ENCODE peak calls at places on chromosomes 3 and 15, in eight cellular contexts. T, S, G, K, Z, L, N and A are unnamed samples.
A peak's percentile ranks its signal among the peaks of the same experiment; 100 is the strongest.

GRCh38 chr3:17411157-17411877 is 331.1 kb downstream of the TBC1D5 start:
- DNase-seq in T (no peak), S (no peak), G (no peak), K (no peak), Z (peak; percentile 16), L (no peak), N (no peak), A (no peak)

GRCh38 chr15:33789141-33789540 is 179.2 kb upstream of the CHRM5 start:
- DNase-seq in T (no peak), S (peak; percentile 66), G (no peak), K (peak; percentile 49), Z (peak; percentile 32), L (no peak), N (no peak), A (no peak)

GRCh38 chr15:43118276-43118675 is 12.4 kb upstream of the UBR1 start:
- DNase-seq in T (no peak), S (peak; percentile 58), G (no peak), K (no peak), Z (no peak), L (no peak), N (no peak), A (no peak)

GRCh38 chr15:100726070-100726420 is 123.7 kb downstream of the ASB7 start:
- DNase-seq in T (peak; percentile 11), S (no peak), G (no peak), K (no peak), Z (no peak), L (peak; percentile 47), N (no peak), A (no peak)

GRCh38 chr15:41465822-41466421 is 27.8 kb upstream of the ITPKA start:
- DNase-seq in T (no peak), S (peak; percentile 60), G (no peak), K (peak; percentile 70), Z (peak; percentile 82), L (no peak), N (no peak), A (no peak)

GRCh38 chr15:90956551-90957104 is 1.9 kb downstream of the RCCD1 start:
- DNase-seq in T (peak; percentile 49), S (peak; percentile 78), G (peak; percentile 89), K (peak; percentile 81), Z (peak; percentile 74), L (peak; percentile 95), N (peak; percentile 58), A (peak; percentile 85)

GRCh38 chr3:47410801-47411646 is 30.2 kb downstream of the PTPN23 start:
- DNase-seq in T (no peak), S (no peak), G (no peak), K (no peak), Z (no peak), L (peak; percentile 79), N (no peak), A (no peak)

GRCh38 chr15:59174846-59175831 is 31.5 kb upstream of the LDHAL6B start:
- DNase-seq in T (peak; percentile 64), S (peak; percentile 79), G (peak; percentile 49), K (peak; percentile 81), Z (peak; percentile 87), L (peak; percentile 94), N (peak; percentile 18), A (no peak)

GRCh38 chr15:38883987-38884386 is 319.4 kb upstream of the RASGRP1 start:
- DNase-seq in T (no peak), S (no peak), G (no peak), K (peak; percentile 58), Z (peak; percentile 44), L (no peak), N (no peak), A (no peak)

GRCh38 chr15:36040173-36040572 is 494.2 kb upstream of the DPH6 start:
- DNase-seq in T (no peak), S (no peak), G (no peak), K (no peak), Z (no peak), L (no peak), N (no peak), A (no peak)

GRCh38 chr3:170542704-170543103 is 43.2 kb downstream of the SLC7A14 start:
- DNase-seq in T (no peak), S (peak; percentile 8), G (no peak), K (peak; percentile 55), Z (no peak), L (no peak), N (no peak), A (no peak)

GRCh38 chr15:65275728-65276126 is 11.0 kb downstream of the PARP16 start:
- DNase-seq in T (no peak), S (peak; percentile 45), G (no peak), K (peak; percentile 45), Z (peak; percentile 11), L (no peak), N (no peak), A (no peak)

GRCh38 chr3:103976931-103977339 is 1389.8 kb upstream of the ALCAM start:
- DNase-seq in T (no peak), S (no peak), G (no peak), K (no peak), Z (no peak), L (no peak), N (no peak), A (no peak)

GRCh38 chr3:10242182-10243065 is 5.8 kb upstream of the TATDN2 start:
- DNase-seq in T (peak; percentile 24), S (peak; percentile 75), G (no peak), K (peak; percentile 62), Z (peak; percentile 31), L (no peak), N (peak; percentile 36), A (no peak)

GRCh38 chr3:99907959-99908544 is 90.4 kb downstream of the CMSS1 start:
- DNase-seq in T (no peak), S (no peak), G (no peak), K (no peak), Z (no peak), L (no peak), N (no peak), A (no peak)

GRCh38 chr3:82240322-82240721 is 478.9 kb upstream of the GBE1 start:
- DNase-seq in T (no peak), S (no peak), G (no peak), K (no peak), Z (no peak), L (no peak), N (no peak), A (no peak)

GRCh38 chr3:150061288-150062018 is 90.8 kb upstream of the PFN2 start:
- DNase-seq in T (no peak), S (no peak), G (no peak), K (no peak), Z (no peak), L (no peak), N (no peak), A (no peak)

GRCh38 chr3:185936814-185937688 is 763 bp downstream of the TRA2B start:
- DNase-seq in T (peak; percentile 87), S (peak; percentile 89), G (peak; percentile 94), K (peak; percentile 91), Z (peak; percentile 91), L (peak; percentile 95), N (peak; percentile 78), A (peak; percentile 89)

GRCh38 chr3:184042617-184043016 is 10.2 kb upstream of the HTR3C start:
- DNase-seq in T (no peak), S (no peak), G (no peak), K (no peak), Z (no peak), L (no peak), N (no peak), A (no peak)

GRCh38 chr3:190644766-190645165 is 130.9 kb downstream of the IL1RAP start:
- DNase-seq in T (no peak), S (no peak), G (no peak), K (peak; percentile 82), Z (peak; percentile 12), L (no peak), N (no peak), A (no peak)

GRCh38 chr3:161163297-161163696 is 57.8 kb upstream of the NMD3 start:
- DNase-seq in T (no peak), S (peak; percentile 99), G (no peak), K (peak; percentile 94), Z (peak; percentile 93), L (no peak), N (no peak), A (no peak)

GRCh38 chr3:37686225-37686624 is 175.5 kb upstream of the CTDSPL start:
- DNase-seq in T (no peak), S (no peak), G (no peak), K (no peak), Z (no peak), L (no peak), N (no peak), A (no peak)

GRCh38 chr15:90232196-90232595 is 1.5 kb downstream of the CIB1 start:
- DNase-seq in T (no peak), S (peak; percentile 67), G (no peak), K (no peak), Z (no peak), L (no peak), N (no peak), A (no peak)

GRCh38 chr3:52742418-52743041 is 28.2 kb downstream of the NEK4 start:
- DNase-seq in T (no peak), S (peak; percentile 47), G (no peak), K (peak; percentile 42), Z (peak; percentile 62), L (no peak), N (no peak), A (no peak)

GRCh38 chr15:48541659-48542334 is 103.7 kb downstream of the FBN1 start:
- DNase-seq in T (no peak), S (peak; percentile 12), G (peak; percentile 32), K (peak; percentile 88), Z (peak; percentile 86), L (no peak), N (no peak), A (no peak)

GRCh38 chr3:185270262-185270955 is 16.6 kb upstream of the EHHADH start:
- DNase-seq in T (no peak), S (peak; percentile 47), G (no peak), K (peak; percentile 54), Z (peak; percentile 45), L (no peak), N (no peak), A (no peak)

GRCh38 chr3:66470285-66470684 is 30.5 kb downstream of the LRIG1 start:
- DNase-seq in T (no peak), S (no peak), G (no peak), K (no peak), Z (no peak), L (no peak), N (no peak), A (no peak)

GRCh38 chr3:147216143-147216673 is 190.1 kb downstream of the ZIC4 start:
- DNase-seq in T (no peak), S (no peak), G (no peak), K (no peak), Z (no peak), L (no peak), N (no peak), A (no peak)

GRCh38 chr3:37210230-37210629 is 35.8 kb upstream of the LRRFIP2 start:
- DNase-seq in T (no peak), S (no peak), G (peak; percentile 32), K (no peak), Z (peak; percentile 26), L (no peak), N (no peak), A (no peak)

GRCh38 chr15:99019558-99020540 is 12.3 kb upstream of the PGPEP1L start:
- DNase-seq in T (peak; percentile 37), S (peak; percentile 61), G (no peak), K (peak; percentile 84), Z (peak; percentile 50), L (peak; percentile 85), N (no peak), A (no peak)

GRCh38 chr15:33675246-33675645 is 293.1 kb upstream of the CHRM5 start:
- DNase-seq in T (no peak), S (peak; percentile 51), G (no peak), K (peak; percentile 45), Z (peak; percentile 43), L (no peak), N (no peak), A (no peak)

GRCh38 chr3:124329723-124330122 is 337.8 kb upstream of the ROPN1 start:
- DNase-seq in T (no peak), S (no peak), G (no peak), K (no peak), Z (no peak), L (no peak), N (no peak), A (no peak)

GRCh38 chr3:136728918-136729317 is 23.3 kb downstream of the STAG1 start:
- DNase-seq in T (no peak), S (peak; percentile 74), G (peak; percentile 37), K (peak; percentile 84), Z (peak; percentile 60), L (no peak), N (no peak), A (no peak)

GRCh38 chr15:72155021-72155621 is 36.9 kb downstream of the SENP8 start:
- DNase-seq in T (peak; percentile 54), S (peak; percentile 94), G (peak; percentile 86), K (peak; percentile 29), Z (peak; percentile 42), L (peak; percentile 95), N (no peak), A (peak; percentile 94)